ENCODE peak calls at places on chromosome 1, in ten cellular contexts. One of them, this sample, is unnamed. For H3K9me3, the result is how much of the 10 kb centered on the place peaks cover.

GRCh38 chr1:221884821-221885220 is 142.9 kb upstream of the DUSP10 start:
- DNase-seq in H9: no peak
- DNase-seq in testis: no peak
- DNase-seq in pancreas: no peak
- DNase-seq in fibroblast of lung: no peak
- DNase-seq in endodermal cell: no peak
- DNase-seq in right cardiac atrium: no peak
- DNase-seq in HCT116: no peak
- DNase-seq in PC-3: peak
- DNase-seq in keratinocyte: no peak
- DNase-seq in this sample: no peak

GRCh38 chr1:170200665-170201397 is 55.1 kb downstream of the NTMT2 start:
- DNase-seq in H9: no peak
- DNase-seq in testis: peak
- DNase-seq in pancreas: peak
- DNase-seq in fibroblast of lung: peak
- DNase-seq in endodermal cell: no peak
- DNase-seq in right cardiac atrium: no peak
- DNase-seq in HCT116: no peak
- DNase-seq in PC-3: no peak
- DNase-seq in keratinocyte: no peak
- DNase-seq in this sample: peak

GRCh38 chr1:175195281-175195680 is 2.7 kb upstream of the KIAA0040 start:
- DNase-seq in H9: no peak
- DNase-seq in testis: no peak
- DNase-seq in pancreas: no peak
- DNase-seq in fibroblast of lung: no peak
- DNase-seq in endodermal cell: no peak
- DNase-seq in right cardiac atrium: no peak
- DNase-seq in HCT116: no peak
- DNase-seq in PC-3: no peak
- DNase-seq in keratinocyte: no peak
- DNase-seq in this sample: no peak

GRCh38 chr1:32426489-32427255 is 32.4 kb upstream of the BSDC1 start:
- DNase-seq in H9: peak
- DNase-seq in testis: no peak
- DNase-seq in pancreas: no peak
- DNase-seq in fibroblast of lung: no peak
- DNase-seq in endodermal cell: peak
- DNase-seq in right cardiac atrium: peak
- DNase-seq in HCT116: no peak
- DNase-seq in PC-3: peak
- DNase-seq in keratinocyte: no peak
- DNase-seq in this sample: peak

GRCh38 chr1:64343105-64343960 is 126.6 kb upstream of the CACHD1 start:
- DNase-seq in H9: no peak
- DNase-seq in testis: no peak
- DNase-seq in pancreas: no peak
- DNase-seq in fibroblast of lung: peak
- DNase-seq in endodermal cell: peak
- DNase-seq in right cardiac atrium: no peak
- DNase-seq in HCT116: peak
- DNase-seq in PC-3: peak
- DNase-seq in keratinocyte: peak
- DNase-seq in this sample: peak

GRCh38 chr1:237070519-237070918 is 28.5 kb downstream of the RYR2 start:
- DNase-seq in H9: no peak
- DNase-seq in testis: no peak
- DNase-seq in pancreas: no peak
- DNase-seq in fibroblast of lung: no peak
- DNase-seq in endodermal cell: no peak
- DNase-seq in right cardiac atrium: no peak
- DNase-seq in HCT116: no peak
- DNase-seq in PC-3: no peak
- DNase-seq in keratinocyte: no peak
- DNase-seq in this sample: no peak

GRCh38 chr1:227792216-227793078 is 23.0 kb upstream of the PRSS38 start:
- DNase-seq in H9: peak
- DNase-seq in testis: no peak
- DNase-seq in pancreas: no peak
- DNase-seq in fibroblast of lung: no peak
- DNase-seq in endodermal cell: peak
- DNase-seq in right cardiac atrium: no peak
- DNase-seq in HCT116: no peak
- DNase-seq in PC-3: no peak
- DNase-seq in keratinocyte: no peak
- DNase-seq in this sample: no peak

GRCh38 chr1:59316497-59317128 is 19.7 kb downstream of the FGGY start:
- DNase-seq in H9: no peak
- DNase-seq in testis: no peak
- DNase-seq in pancreas: no peak
- DNase-seq in fibroblast of lung: peak
- DNase-seq in endodermal cell: no peak
- DNase-seq in right cardiac atrium: no peak
- DNase-seq in HCT116: no peak
- DNase-seq in PC-3: no peak
- DNase-seq in keratinocyte: no peak
- DNase-seq in this sample: peak

GRCh38 chr1:203316626-203317093 is 11.3 kb downstream of the BTG2 start:
- DNase-seq in H9: no peak
- DNase-seq in testis: no peak
- DNase-seq in pancreas: peak
- DNase-seq in fibroblast of lung: peak
- DNase-seq in endodermal cell: no peak
- DNase-seq in right cardiac atrium: peak
- DNase-seq in HCT116: no peak
- DNase-seq in PC-3: no peak
- DNase-seq in keratinocyte: no peak
- DNase-seq in this sample: no peak

GRCh38 chr1:24928631-24929090 is 1.4 kb downstream of the RUNX3 start:
- DNase-seq in H9: no peak
- DNase-seq in testis: no peak
- DNase-seq in pancreas: no peak
- DNase-seq in fibroblast of lung: no peak
- DNase-seq in endodermal cell: peak
- DNase-seq in right cardiac atrium: no peak
- DNase-seq in HCT116: no peak
- DNase-seq in PC-3: peak
- DNase-seq in keratinocyte: no peak
- DNase-seq in this sample: peak

GRCh38 chr1:226420860-226421259 is 13.0 kb upstream of the PARP1 start:
- DNase-seq in H9: no peak
- DNase-seq in testis: no peak
- DNase-seq in pancreas: no peak
- DNase-seq in fibroblast of lung: no peak
- DNase-seq in endodermal cell: peak
- DNase-seq in right cardiac atrium: no peak
- DNase-seq in HCT116: no peak
- DNase-seq in PC-3: no peak
- DNase-seq in keratinocyte: no peak
- DNase-seq in this sample: no peak

GRCh38 chr1:247145279-247145678 is 26.5 kb downstream of the ZNF124 start:
- DNase-seq in H9: no peak
- DNase-seq in testis: no peak
- DNase-seq in pancreas: no peak
- DNase-seq in fibroblast of lung: no peak
- DNase-seq in endodermal cell: no peak
- DNase-seq in right cardiac atrium: no peak
- DNase-seq in HCT116: no peak
- DNase-seq in PC-3: no peak
- DNase-seq in keratinocyte: no peak
- DNase-seq in this sample: no peak

GRCh38 chr1:247147781-247148180 is 24.0 kb downstream of the ZNF124 start:
- DNase-seq in H9: no peak
- DNase-seq in testis: no peak
- DNase-seq in pancreas: no peak
- DNase-seq in fibroblast of lung: no peak
- DNase-seq in endodermal cell: no peak
- DNase-seq in right cardiac atrium: no peak
- DNase-seq in HCT116: no peak
- DNase-seq in PC-3: no peak
- DNase-seq in keratinocyte: no peak
- DNase-seq in this sample: no peak

GRCh38 chr1:247146671-247147070 is 25.1 kb downstream of the ZNF124 start:
- DNase-seq in H9: no peak
- DNase-seq in testis: no peak
- DNase-seq in pancreas: no peak
- DNase-seq in fibroblast of lung: no peak
- DNase-seq in endodermal cell: no peak
- DNase-seq in right cardiac atrium: no peak
- DNase-seq in HCT116: no peak
- DNase-seq in PC-3: no peak
- DNase-seq in keratinocyte: no peak
- DNase-seq in this sample: no peak
- H3K9me3 ChIP-seq in H9: under half
- H3K9me3 ChIP-seq in testis: under half
- H3K9me3 ChIP-seq in pancreas: under half
- H3K9me3 ChIP-seq in fibroblast of lung: under half
- H3K9me3 ChIP-seq in endodermal cell: half or more
- H3K9me3 ChIP-seq in right cardiac atrium: under half
- H3K9me3 ChIP-seq in HCT116: under half
- H3K9me3 ChIP-seq in PC-3: under half
- H3K9me3 ChIP-seq in keratinocyte: under half
- H3K9me3 ChIP-seq in this sample: under half

GRCh38 chr1:35486858-35487408 is 70.3 kb downstream of the KIAA0319L start:
- DNase-seq in H9: no peak
- DNase-seq in testis: no peak
- DNase-seq in pancreas: no peak
- DNase-seq in fibroblast of lung: no peak
- DNase-seq in endodermal cell: no peak
- DNase-seq in right cardiac atrium: no peak
- DNase-seq in HCT116: no peak
- DNase-seq in PC-3: no peak
- DNase-seq in keratinocyte: no peak
- DNase-seq in this sample: no peak

GRCh38 chr1:35488346-35488745 is 68.9 kb downstream of the KIAA0319L start:
- DNase-seq in H9: no peak
- DNase-seq in testis: no peak
- DNase-seq in pancreas: no peak
- DNase-seq in fibroblast of lung: peak
- DNase-seq in endodermal cell: no peak
- DNase-seq in right cardiac atrium: no peak
- DNase-seq in HCT116: no peak
- DNase-seq in PC-3: no peak
- DNase-seq in keratinocyte: no peak
- DNase-seq in this sample: no peak

DNA sequence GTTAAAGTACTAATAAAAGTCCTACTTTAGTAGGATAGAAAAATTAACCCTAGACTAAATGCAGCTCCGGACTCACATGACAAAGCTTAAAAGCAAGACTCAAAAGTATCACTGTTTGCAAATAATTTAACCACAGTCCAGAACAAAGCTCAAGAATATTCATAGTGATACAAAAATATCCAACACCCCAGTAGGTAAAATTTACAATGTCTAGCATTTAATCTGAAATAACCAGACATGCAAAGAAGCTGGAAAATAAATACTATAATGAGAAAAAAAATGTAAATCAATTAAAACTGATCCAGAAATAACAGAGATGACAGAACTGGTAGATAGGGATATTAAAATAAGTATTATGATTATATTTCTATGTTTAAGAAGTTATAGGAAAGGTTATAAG is 67.0 kb downstream of the KIAA0319L start:
- DNase-seq in H9: no peak
- DNase-seq in testis: no peak
- DNase-seq in pancreas: no peak
- DNase-seq in fibroblast of lung: no peak
- DNase-seq in endodermal cell: no peak
- DNase-seq in right cardiac atrium: no peak
- DNase-seq in HCT116: no peak
- DNase-seq in PC-3: no peak
- DNase-seq in keratinocyte: no peak
- DNase-seq in this sample: no peak
- H3K9me3 ChIP-seq in H9: under half
- H3K9me3 ChIP-seq in testis: under half
- H3K9me3 ChIP-seq in pancreas: under half
- H3K9me3 ChIP-seq in fibroblast of lung: under half
- H3K9me3 ChIP-seq in endodermal cell: under half
- H3K9me3 ChIP-seq in right cardiac atrium: under half
- H3K9me3 ChIP-seq in HCT116: under half
- H3K9me3 ChIP-seq in PC-3: under half
- H3K9me3 ChIP-seq in keratinocyte: under half
- H3K9me3 ChIP-seq in this sample: under half

GRCh38 chr1:118364882-118365281 is 179.9 kb upstream of the SPAG17 start:
- DNase-seq in H9: no peak
- DNase-seq in testis: no peak
- DNase-seq in pancreas: no peak
- DNase-seq in fibroblast of lung: no peak
- DNase-seq in endodermal cell: no peak
- DNase-seq in right cardiac atrium: no peak
- DNase-seq in HCT116: no peak
- DNase-seq in PC-3: no peak
- DNase-seq in keratinocyte: no peak
- DNase-seq in this sample: no peak

GRCh38 chr1:118366296-118366695 is 181.3 kb upstream of the SPAG17 start:
- DNase-seq in H9: no peak
- DNase-seq in testis: no peak
- DNase-seq in pancreas: no peak
- DNase-seq in fibroblast of lung: peak
- DNase-seq in endodermal cell: no peak
- DNase-seq in right cardiac atrium: no peak
- DNase-seq in HCT116: no peak
- DNase-seq in PC-3: peak
- DNase-seq in keratinocyte: no peak
- DNase-seq in this sample: peak

GRCh38 chr1:118371612-118372011 is 186.6 kb upstream of the SPAG17 start:
- DNase-seq in H9: no peak
- DNase-seq in testis: no peak
- DNase-seq in pancreas: no peak
- DNase-seq in fibroblast of lung: no peak
- DNase-seq in endodermal cell: no peak
- DNase-seq in right cardiac atrium: no peak
- DNase-seq in HCT116: no peak
- DNase-seq in PC-3: no peak
- DNase-seq in keratinocyte: no peak
- DNase-seq in this sample: no peak

DNA sequence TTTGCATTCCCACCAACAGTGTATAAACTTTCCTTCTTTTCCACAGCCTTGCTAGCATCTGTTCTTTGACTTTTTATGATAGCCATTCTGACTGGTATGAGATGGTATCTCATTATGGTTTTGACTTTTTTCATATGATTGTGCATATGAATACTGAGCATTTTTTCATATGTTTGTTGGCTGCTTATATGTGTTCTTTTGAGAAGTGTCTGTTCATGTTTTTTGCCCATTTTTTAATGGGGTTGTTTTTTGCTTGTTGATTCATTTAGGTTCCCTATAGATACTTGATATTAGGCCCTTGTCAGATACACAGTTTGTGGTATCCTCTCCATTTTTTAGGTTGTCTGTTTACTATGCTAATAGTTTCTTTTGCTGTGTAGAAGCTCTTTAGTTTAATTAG is 185.8 kb upstream of the SPAG17 start:
- DNase-seq in H9: no peak
- DNase-seq in testis: no peak
- DNase-seq in pancreas: no peak
- DNase-seq in fibroblast of lung: no peak
- DNase-seq in endodermal cell: no peak
- DNase-seq in right cardiac atrium: no peak
- DNase-seq in HCT116: no peak
- DNase-seq in PC-3: no peak
- DNase-seq in keratinocyte: no peak
- DNase-seq in this sample: no peak
- H3K9me3 ChIP-seq in H9: under half
- H3K9me3 ChIP-seq in testis: under half
- H3K9me3 ChIP-seq in pancreas: under half
- H3K9me3 ChIP-seq in fibroblast of lung: under half
- H3K9me3 ChIP-seq in endodermal cell: under half
- H3K9me3 ChIP-seq in right cardiac atrium: under half
- H3K9me3 ChIP-seq in HCT116: under half
- H3K9me3 ChIP-seq in PC-3: under half
- H3K9me3 ChIP-seq in keratinocyte: under half
- H3K9me3 ChIP-seq in this sample: under half

GRCh38 chr1:152759453-152760173 is 1.8 kb downstream of the KPRP start:
- DNase-seq in H9: no peak
- DNase-seq in testis: no peak
- DNase-seq in pancreas: no peak
- DNase-seq in fibroblast of lung: no peak
- DNase-seq in endodermal cell: no peak
- DNase-seq in right cardiac atrium: peak
- DNase-seq in HCT116: no peak
- DNase-seq in PC-3: no peak
- DNase-seq in keratinocyte: no peak
- DNase-seq in this sample: no peak
- H3K9me3 ChIP-seq in H9: half or more
- H3K9me3 ChIP-seq in testis: under half
- H3K9me3 ChIP-seq in pancreas: under half
- H3K9me3 ChIP-seq in fibroblast of lung: under half
- H3K9me3 ChIP-seq in endodermal cell: half or more
- H3K9me3 ChIP-seq in right cardiac atrium: under half
- H3K9me3 ChIP-seq in HCT116: under half
- H3K9me3 ChIP-seq in PC-3: under half
- H3K9me3 ChIP-seq in keratinocyte: under half
- H3K9me3 ChIP-seq in this sample: under half